ENCODE peak calls at places on chromosomes 11 and 22, in eight cellular contexts. C, B, E, I, G, T, P and K are unnamed samples.

GRCh38 chr11:86459002-86459385 is 84.3 kb downstream of the CCDC81 start:
- DNase-seq in G (peak), E (no peak), I (no peak), T (no peak), C (no peak), P (no peak), B (peak), K (no peak)

GRCh38 chr11:133347988-133348387 is 184.3 kb downstream of the OPCML start:
- DNase-seq in T (no peak), B (no peak), E (no peak), I (peak), G (peak), C (no peak), P (no peak), K (no peak)

GRCh38 chr11:77193915-77194830 is 66.1 kb downstream of the MYO7A start:
- DNase-seq in B (no peak), E (no peak), C (no peak), P (no peak), I (peak), G (no peak), T (no peak), K (no peak)

GRCh38 chr11:58575377-58576020 is at the start of gene LPXN:
- DNase-seq in P (no peak), I (peak), E (peak), C (no peak), B (peak), T (peak), G (peak), K (no peak)

GRCh38 chr11:79762271-79762935 is 321.6 kb upstream of the TENM4 start:
- DNase-seq in B (no peak), G (no peak), P (no peak), I (peak), E (no peak), T (no peak), C (no peak), K (no peak)

GRCh38 chr11:9228086-9228485 is 37.1 kb downstream of the DENND5A start:
- DNase-seq in B (no peak), P (peak), C (no peak), I (no peak), T (no peak), E (no peak), G (no peak), K (no peak)

GRCh38 chr11:69962152-69962551 is 116.0 kb upstream of the ANO1 start:
- DNase-seq in E (no peak), P (no peak), G (peak), I (peak), B (peak), C (no peak), T (peak), K (no peak)

GRCh38 chr11:62721994-62722393 is 5.3 kb downstream of the HNRNPUL2 start:
- DNase-seq in G (peak), C (no peak), E (no peak), T (no peak), B (peak), P (no peak), I (peak), K (no peak)

GRCh38 chr11:63779044-63779443 is 10.5 kb upstream of the ZFTA start:
- DNase-seq in B (no peak), G (no peak), C (no peak), T (no peak), P (no peak), E (no peak), I (no peak), K (no peak)

GRCh38 chr11:78000193-78000592 is 5.7 kb upstream of the INTS4 start:
- DNase-seq in I (peak), E (peak), B (peak), C (no peak), P (no peak), G (peak), T (peak), K (no peak)

GRCh38 chr11:119130662-119131061 is 9.3 kb downstream of the HINFP start:
- DNase-seq in P (no peak), C (no peak), E (no peak), G (no peak), B (no peak), T (no peak), I (no peak), K (no peak)

GRCh38 chr11:133969072-133969471 is 12.3 kb upstream of the IGSF9B start:
- DNase-seq in B (no peak), T (no peak), P (no peak), C (no peak), I (no peak), E (no peak), G (no peak), K (no peak)

GRCh38 chr11:14529933-14530332 is 9.7 kb upstream of the PSMA1 start:
- DNase-seq in B (no peak), I (peak), G (no peak), C (no peak), T (no peak), P (no peak), E (no peak), K (no peak)

DNA sequence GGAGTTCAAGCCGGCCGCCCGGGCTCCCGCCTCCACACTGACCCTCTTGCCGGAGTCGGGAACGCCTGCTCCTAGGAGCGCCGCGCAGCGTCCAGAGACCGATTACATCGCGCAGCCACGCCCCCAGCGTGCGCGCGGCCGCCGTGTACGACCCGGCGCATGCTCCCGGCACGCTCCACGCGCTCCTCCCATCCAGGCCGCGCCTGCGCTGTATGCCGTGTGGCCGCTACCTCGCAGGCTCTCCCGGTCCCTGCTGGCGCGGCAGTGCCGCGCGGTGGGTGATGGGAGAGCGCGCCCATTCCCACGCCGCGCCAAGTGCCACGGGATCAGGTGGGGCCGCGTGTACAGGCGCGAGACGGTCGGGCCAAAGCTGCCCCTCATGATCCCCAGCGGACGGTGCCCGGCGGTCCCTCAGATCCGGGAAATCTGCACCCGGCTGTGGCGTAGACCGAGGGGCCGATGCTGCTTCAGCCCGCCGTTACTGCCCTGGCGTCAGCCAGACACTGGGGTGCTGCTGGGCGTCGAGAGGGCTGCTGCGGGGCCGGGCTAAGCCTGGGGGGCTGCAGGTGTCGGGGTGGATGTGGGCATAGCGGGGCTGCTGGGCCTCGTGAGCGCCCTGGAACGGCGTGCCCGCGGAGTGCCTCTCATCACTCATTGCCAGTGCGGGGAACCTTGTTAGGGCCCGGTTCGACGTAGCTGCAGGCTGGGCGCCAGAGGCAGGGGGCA is at the start of the genes GNB1L and RTL10:
- DNase-seq in I (peak), B (peak), C (peak), E (peak), G (peak), P (peak), T (peak), K (peak)
- TF ChIP-seq CTCF in I (no peak), B (no peak), C (no peak), E (no peak), G (peak), P (peak), T (no peak), K (no peak)

GRCh38 chr11:113553235-113553634 is 78.0 kb upstream of the DRD2 start:
- DNase-seq in C (no peak), T (no peak), G (peak), I (peak), P (peak), E (no peak), B (peak), K (no peak)

GRCh38 chr11:113551645-113552044 is 76.4 kb upstream of the DRD2 start:
- DNase-seq in P (no peak), C (no peak), I (no peak), T (no peak), B (no peak), G (no peak), E (no peak), K (no peak)

GRCh38 chr11:113553905-113554304 is 78.7 kb upstream of the DRD2 start:
- DNase-seq in T (no peak), G (no peak), P (no peak), B (no peak), E (no peak), C (no peak), I (no peak), K (no peak)

GRCh38 chr11:113550179-113550578 is 75.0 kb upstream of the DRD2 start:
- DNase-seq in I (no peak), C (no peak), B (no peak), P (no peak), T (no peak), G (no peak), E (no peak), K (no peak)

GRCh38 chr11:113552271-113552670 is 77.1 kb upstream of the DRD2 start:
- DNase-seq in T (no peak), C (no peak), I (no peak), P (no peak), G (no peak), B (no peak), E (no peak), K (no peak)
- TF ChIP-seq CTCF in T (no peak), C (no peak), I (no peak), P (no peak), G (no peak), B (no peak), E (no peak), K (no peak)

GRCh38 chr11:122633219-122633829 is 22.2 kb upstream of the UBASH3B start:
- DNase-seq in G (peak), T (no peak), C (no peak), I (peak), B (peak), P (no peak), E (no peak), K (no peak)
- TF ChIP-seq CTCF in G (peak), T (peak), C (peak), I (peak), B (peak), P (peak), E (peak), K (peak)

DNA sequence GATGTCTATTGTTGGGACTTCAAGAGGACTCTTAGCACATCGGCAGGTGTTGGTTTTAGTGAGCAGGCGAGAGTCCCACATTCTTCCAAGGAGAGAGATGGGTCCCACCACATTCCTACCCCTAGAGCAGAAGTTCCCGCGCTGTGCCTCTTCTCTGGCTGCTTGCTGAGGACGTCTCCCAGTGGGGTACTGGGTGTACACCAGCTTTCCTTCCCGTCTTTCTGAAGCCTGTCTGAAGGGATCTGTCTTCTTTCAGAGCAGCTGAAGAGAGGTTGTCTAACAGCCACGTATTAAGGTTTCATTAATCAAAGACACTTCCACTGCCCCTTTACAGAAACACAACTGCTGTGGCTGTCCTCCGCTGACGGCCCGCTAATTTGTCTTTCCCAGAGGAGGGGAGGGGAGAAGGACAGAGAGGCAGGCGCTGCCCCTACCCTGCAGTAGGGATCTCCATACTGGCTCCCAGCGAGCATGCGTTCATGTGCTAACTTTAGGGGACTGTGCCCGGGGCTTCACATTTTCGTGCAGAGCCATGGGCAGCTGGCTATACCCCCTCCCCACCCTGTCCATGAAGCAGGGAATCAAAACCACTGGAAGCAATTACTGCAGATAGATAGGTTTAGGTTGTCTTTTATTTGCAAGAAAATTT is 56.0 kb downstream of the ZBTB16 start:
- DNase-seq in P (no peak), I (no peak), B (no peak), G (no peak), C (no peak), T (no peak), E (no peak), K (no peak)
- TF ChIP-seq CTCF in P (no peak), I (no peak), B (no peak), G (no peak), C (no peak), T (no peak), E (no peak), K (no peak)

DNA sequence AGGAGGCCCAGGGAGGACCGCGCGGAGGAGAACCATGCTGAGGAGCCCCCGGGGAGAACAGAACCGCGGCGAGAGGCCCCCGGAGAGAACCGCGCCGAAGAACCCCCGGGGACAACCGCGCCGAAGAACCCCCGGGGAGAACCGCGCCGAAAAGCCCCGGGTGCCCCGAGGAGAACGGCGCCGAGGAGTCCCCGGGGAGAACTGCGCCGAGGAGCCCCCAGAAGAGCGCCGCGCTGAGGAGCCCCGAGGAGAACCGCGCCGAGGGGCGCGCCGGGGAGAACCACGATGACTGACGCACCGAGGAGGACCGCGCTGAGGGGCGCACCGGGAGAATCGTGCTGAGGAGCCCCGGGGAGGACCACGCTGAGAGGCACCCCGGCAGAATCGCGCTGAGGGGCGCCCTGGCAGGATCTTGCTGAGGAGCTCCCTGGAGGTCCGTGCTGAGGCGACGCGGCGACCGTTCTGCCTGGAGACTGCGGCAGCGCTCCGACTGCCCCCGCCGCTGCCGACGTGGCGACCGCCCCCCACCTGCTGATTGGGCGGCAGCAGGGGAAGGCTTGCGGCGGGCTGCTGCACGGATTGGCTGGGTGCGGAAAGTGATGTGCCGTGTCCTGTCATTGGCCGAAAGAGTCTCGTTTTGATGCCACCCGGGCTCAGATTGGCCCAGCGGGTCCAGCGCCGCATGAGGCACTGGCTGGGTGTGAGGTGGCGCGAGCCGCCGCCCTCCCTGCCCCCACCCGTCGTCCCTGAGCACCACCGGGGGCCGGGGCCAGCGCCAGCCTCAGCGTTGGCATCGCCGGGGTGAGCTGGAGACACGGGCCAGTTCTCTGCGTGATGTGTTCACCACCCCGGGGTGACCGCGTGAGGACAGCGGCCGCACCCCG is at the start of gene KCNQ1OT1:
- DNase-seq in T (peak), I (peak), P (peak), C (peak), G (peak), E (peak), B (peak), K (no peak)
- TF ChIP-seq CTCF in T (no peak), I (no peak), P (no peak), C (no peak), G (no peak), E (no peak), B (no peak), K (no peak)

GRCh38 chr22:37546436-37547248 is 13.6 kb upstream of the CDC42EP1 start:
- DNase-seq in E (no peak), I (no peak), G (peak), C (peak), P (peak), B (peak), T (peak), K (no peak)

GRCh38 chr22:37547249-37547741 is 13.0 kb upstream of the CDC42EP1 start:
- DNase-seq in C (no peak), P (no peak), T (no peak), E (no peak), G (no peak), I (no peak), B (no peak), K (no peak)

GRCh38 chr22:37552560-37553163 is 7.6 kb upstream of the CDC42EP1 start:
- DNase-seq in P (no peak), E (no peak), G (no peak), I (peak), T (peak), B (no peak), C (no peak), K (no peak)

GRCh38 chr22:37551981-37552380 is 8.3 kb upstream of the CDC42EP1 start:
- DNase-seq in T (no peak), P (no peak), E (no peak), G (no peak), C (no peak), I (no peak), B (no peak), K (no peak)

GRCh38 chr22:37549704-37550059 is 10.6 kb upstream of the CDC42EP1 start:
- DNase-seq in I (no peak), P (peak), C (peak), B (peak), G (peak), T (no peak), E (no peak), K (no peak)
- TF ChIP-seq CTCF in I (no peak), P (peak), C (peak), B (peak), G (peak), T (no peak), E (no peak), K (no peak)

GRCh38 chr22:39367040-39367439 is 17.2 kb downstream of the SYNGR1 start:
- DNase-seq in G (no peak), C (no peak), E (no peak), B (no peak), P (no peak), T (no peak), I (peak), K (no peak)

GRCh38 chr22:39362932-39363331 is 13.1 kb downstream of the SYNGR1 start:
- DNase-seq in E (no peak), C (no peak), P (no peak), T (no peak), G (no peak), B (no peak), I (no peak), K (no peak)

GRCh38 chr22:39363751-39364484 is 14.1 kb downstream of the SYNGR1 start:
- DNase-seq in I (no peak), G (no peak), C (no peak), P (no peak), B (no peak), E (no peak), T (no peak), K (no peak)

GRCh38 chr22:39365406-39365782 is 15.6 kb downstream of the SYNGR1 start:
- DNase-seq in C (no peak), B (no peak), I (no peak), T (no peak), G (no peak), E (no peak), P (no peak), K (no peak)

DNA sequence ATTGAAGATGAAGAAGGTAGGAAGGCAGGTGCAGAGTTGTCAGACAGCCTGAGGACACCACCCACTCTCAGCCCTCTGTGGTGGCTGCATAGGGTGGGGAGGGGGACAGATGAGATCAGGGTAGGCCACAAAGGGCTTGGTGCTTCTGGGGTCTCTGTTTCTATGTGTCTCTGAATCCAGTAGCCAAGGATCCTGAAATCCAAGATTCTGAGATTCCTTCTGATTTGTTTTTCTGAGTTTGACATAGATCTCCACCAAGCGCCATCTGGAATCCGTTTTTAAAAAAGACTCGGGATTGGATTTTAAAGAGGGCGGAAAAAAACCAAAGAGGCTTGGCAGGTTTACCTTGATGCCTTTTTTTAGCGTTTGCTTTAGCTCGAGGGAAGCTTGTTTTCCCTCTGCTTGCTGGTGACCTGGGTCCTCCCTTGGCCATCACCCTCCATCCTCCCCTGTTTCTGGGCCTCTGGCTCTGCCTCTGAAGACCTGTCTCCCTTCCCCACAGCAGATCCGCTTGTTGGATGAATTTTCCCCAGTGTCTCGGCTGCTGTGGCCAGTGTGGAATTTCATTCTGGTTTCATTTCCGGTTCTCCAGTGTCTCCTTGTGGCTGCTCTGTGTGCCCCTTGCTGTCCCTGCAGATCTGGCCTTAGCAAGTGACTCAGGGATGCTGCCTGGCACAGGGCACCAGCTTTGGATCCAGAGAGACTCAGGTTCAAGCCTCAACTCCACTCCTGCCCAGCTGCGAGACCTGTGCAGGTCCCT is 15.0 kb downstream of the SYNGR1 start:
- DNase-seq in E (no peak), I (no peak), B (no peak), C (no peak), P (no peak), G (no peak), T (no peak), K (no peak)
- TF ChIP-seq CTCF in E (no peak), I (no peak), B (no peak), C (no peak), P (peak), G (peak), T (no peak), K (no peak)